ENCODE peak calls at places on chromosomes 1 and 21, in ten cellular contexts. C is EH; W is activated T-helper 1 cell treated with anti-CD3 and anti-CD28 coated beads, Interleukin-2, amount 50 U/mL, for 16 hours; R is NCI-H446 treated with DMSO at 0.1 percent for 48 hours; Z is choroid plexus epithelial cell; U is GM13976; E is activated naive CD4-positive, alpha-beta T cell treated with anti-CD3 and anti-CD28 coated beads, Interleukin-2, amount 10 ng/mL, durations not matched to agents 7 days and 5 days; N is heart right ventricle; P is foreskin fibroblast; Q is dermis microvascular lymphatic vessel endothelial cell. X is an unnamed sample.

GRCh38 chr1:170592591-170593111 is 60.7 kb downstream of the GORAB start:
- DNase-seq in Z (no peak), R (peak), U (no peak), Q (no peak), W (no peak), C (peak), P (no peak), E (no peak), N (no peak), X (no peak)

GRCh38 chr1:19622204-19622603 is 21.9 kb upstream of the NBL1 start:
- DNase-seq in N (no peak), W (no peak), U (no peak), R (no peak), Z (peak), E (no peak), P (peak), Q (no peak), C (peak), X (no peak)

GRCh38 chr1:42430286-42430685 is 25.5 kb downstream of the ZMYND12 start:
- DNase-seq in W (no peak), E (no peak), P (peak), C (no peak), Q (no peak), U (no peak), Z (no peak), N (no peak), R (no peak), X (no peak)

GRCh38 chr1:37999434-38000232 is 5.7 kb downstream of the FHL3 start:
- DNase-seq in U (no peak), W (no peak), R (no peak), E (no peak), C (peak), Z (peak), Q (peak), P (peak), N (peak), X (no peak)

GRCh38 chr1:201538618-201539551 is at the start of gene NAV1:
- DNase-seq in C (peak), U (no peak), R (peak), W (no peak), Q (no peak), P (peak), Z (no peak), N (peak), E (no peak), X (no peak)

GRCh38 chr1:197319631-197320030 is 51.6 kb downstream of the CRB1 start:
- DNase-seq in C (no peak), N (no peak), U (no peak), E (no peak), P (no peak), R (no peak), W (no peak), Q (no peak), Z (no peak), X (no peak)

GRCh38 chr1:15948600-15949452 is 27.1 kb downstream of the ZBTB17 start:
- DNase-seq in W (no peak), C (peak), U (peak), N (peak), Z (peak), R (no peak), Q (no peak), E (no peak), P (peak), X (peak)

GRCh38 chr1:65059930-65060538 is 88.0 kb upstream of the AK4 start:
- DNase-seq in C (peak), P (peak), Q (no peak), U (no peak), R (peak), N (no peak), E (no peak), Z (peak), W (no peak), X (no peak)

GRCh38 chr1:23902611-23903278 is 10.4 kb downstream of the CNR2 start:
- DNase-seq in W (no peak), N (no peak), R (no peak), U (no peak), Q (no peak), P (peak), Z (no peak), E (no peak), C (no peak), X (no peak)

GRCh38 chr1:170664828-170665617 is 1.1 kb downstream of the PRRX1 start:
- DNase-seq in P (peak), Z (no peak), E (no peak), R (peak), Q (no peak), W (no peak), C (peak), U (peak), N (no peak), X (no peak)

GRCh38 chr1:171052977-171053376 is 37.7 kb upstream of the FMO3 start:
- DNase-seq in E (no peak), R (no peak), U (no peak), Z (no peak), N (no peak), W (no peak), P (no peak), C (no peak), Q (no peak), X (no peak)

GRCh38 chr1:94048413-94049164 is 72.4 kb downstream of the ABCA4 start:
- DNase-seq in R (no peak), Q (peak), E (no peak), W (no peak), Z (peak), C (peak), U (no peak), N (peak), P (peak), X (no peak)

GRCh38 chr1:47508900-47509488 is 71.2 kb downstream of the FOXD2 start:
- DNase-seq in U (no peak), W (no peak), Z (peak), Q (no peak), N (no peak), C (peak), P (peak), R (no peak), E (no peak), X (no peak)

GRCh38 chr1:220905650-220906560 is 26.7 kb downstream of the HLX start:
- DNase-seq in Z (no peak), E (no peak), U (no peak), P (no peak), W (no peak), N (no peak), C (no peak), Q (no peak), R (no peak), X (no peak)

GRCh38 chr1:208835082-208835467 is 590.9 kb upstream of the PLXNA2 start:
- DNase-seq in U (no peak), Q (no peak), N (no peak), Z (no peak), P (no peak), E (no peak), R (no peak), C (no peak), W (no peak), X (no peak)

GRCh38 chr1:67110352-67110751 is 24.4 kb downstream of the C1orf141 start:
- DNase-seq in P (no peak), C (no peak), U (peak), R (no peak), Z (no peak), W (no peak), E (no peak), N (no peak), Q (no peak), X (no peak)

GRCh38 chr1:233440952-233441401 is 113.5 kb downstream of the MAP3K21 start:
- DNase-seq in C (peak), N (peak), E (no peak), R (peak), Q (no peak), U (peak), P (peak), Z (peak), W (no peak), X (peak)

GRCh38 chr1:166479052-166479631 is 312.3 kb upstream of the FAM78B start:
- DNase-seq in Q (peak), E (peak), P (peak), W (no peak), N (peak), C (peak), R (peak), Z (peak), U (peak), X (no peak)

GRCh38 chr1:202274611-202275010 is 67.1 kb downstream of the UBE2T start:
- DNase-seq in C (peak), Z (peak), Q (peak), U (peak), N (peak), P (peak), W (no peak), R (peak), E (peak), X (no peak)

GRCh38 chr1:156497743-156498446 is 2.7 kb downstream of the MEF2D start:
- DNase-seq in Q (no peak), Z (no peak), U (no peak), R (no peak), N (no peak), W (no peak), C (peak), E (no peak), P (no peak), X (no peak)

GRCh38 chr1:238690415-238690814 is 696.0 kb upstream of the CHRM3 start:
- DNase-seq in W (no peak), Q (no peak), U (no peak), Z (peak), P (no peak), N (no peak), E (no peak), C (peak), R (no peak), X (no peak)

GRCh38 chr21:45991606-45992301 is 10.2 kb downstream of the COL6A1 start:
- DNase-seq in N (peak), U (no peak), W (no peak), P (peak), Z (no peak), R (no peak), C (no peak), Q (no peak), E (peak), X (no peak)

GRCh38 chr1:95440511-95440910 is 206.5 kb downstream of the RWDD3 start:
- DNase-seq in N (no peak), W (no peak), P (no peak), R (peak), Z (no peak), C (no peak), Q (no peak), U (no peak), E (no peak), X (no peak)

GRCh38 chr1:1614204-1614953 is 921 bp upstream of the MIB2 start:
- DNase-seq in W (peak), U (no peak), E (peak), P (peak), Q (no peak), R (no peak), N (no peak), C (peak), Z (peak), X (no peak)

GRCh38 chr1:209564904-209565303 is 18.6 kb upstream of the CAMK1G start:
- DNase-seq in N (no peak), E (no peak), Z (no peak), U (no peak), R (peak), Q (no peak), C (no peak), W (no peak), P (no peak), X (no peak)

GRCh38 chr1:68174173-68175113 is 57.9 kb downstream of the WLS start:
- DNase-seq in E (no peak), Z (peak), R (no peak), W (no peak), P (peak), N (peak), Q (peak), C (peak), U (no peak), X (peak)

GRCh38 chr1:224340711-224341384 is 10.9 kb upstream of the NVL start:
- DNase-seq in P (peak), U (no peak), E (peak), W (peak), N (no peak), Z (peak), Q (no peak), R (no peak), C (peak), X (no peak)

GRCh38 chr1:204579681-204580080 is 63.5 kb downstream of the MDM4 start:
- DNase-seq in W (no peak), P (no peak), C (no peak), E (no peak), U (no peak), Q (no peak), N (no peak), Z (no peak), R (no peak), X (no peak)

X was measured in HS-5.